ENCODE peak calls at places on chromosomes 4 and X, in seven cellular contexts. H is H9, L is IMR-90, P is trophoblast cell, G is H1, D is mesendoderm, X is neuronal stem cell. S is an unnamed sample.

GRCh38 chr4:8459867-8460453 is 19.4 kb downstream of the TRMT44 start:
- DNase-seq in H (no peak), L (no peak), P (peak; percentile 93), G (no peak), D (no peak), X (no peak), S (no peak)

GRCh38 chr4:147134536-147135210 is 189.0 kb upstream of the TTC29 start:
- DNase-seq in H (no peak), L (no peak), P (no peak), G (no peak), D (no peak), X (no peak), S (peak; percentile 43)

GRCh38 chr4:112403072-112403945 is 106.1 kb downstream of the ALPK1 start:
- DNase-seq in H (no peak), L (peak; percentile 24), P (no peak), G (no peak), D (no peak), X (peak; percentile 79), S (no peak)

GRCh38 chr4:119266153-119266552 is 53.6 kb downstream of the USP53 start:
- DNase-seq in H (no peak), L (no peak), P (no peak), G (no peak), D (no peak), X (no peak), S (no peak)

GRCh38 chr4:61740950-61741638 is 541.0 kb downstream of the ADGRL3 start:
- DNase-seq in H (no peak), L (no peak), P (no peak), G (no peak), D (peak; percentile 52), X (no peak), S (peak; percentile 41)

GRCh38 chr4:76078033-76078613 is 3.6 kb downstream of the ART3 start:
- DNase-seq in H (no peak), L (no peak), P (no peak), G (no peak), D (no peak), X (no peak), S (no peak)

GRCh38 chr4:128946929-128947328 is 137.4 kb downstream of the JADE1 start:
- DNase-seq in H (no peak), L (no peak), P (no peak), G (no peak), D (no peak), X (no peak), S (no peak)

GRCh38 chr4:95877636-95878035 is 37.7 kb downstream of the PDHA2 start:
- DNase-seq in H (no peak), L (no peak), P (no peak), G (no peak), D (no peak), X (no peak), S (no peak)

GRCh38 chrX:104712515-104712914 is 146.5 kb downstream of the IL1RAPL2 start:
- DNase-seq in H (no peak), L (no peak), P (no peak), G (no peak), D (no peak), X (no peak), S (peak; percentile 6)

GRCh38 chrX:154458954-154459829 is 1.1 kb downstream of the PLXNA3 start:
- DNase-seq in H (no peak), L (no peak), P (no peak), G (no peak), D (peak; percentile 16), X (no peak), S (no peak)

GRCh38 chrX:73876897-73877296 is 313.9 kb downstream of the CHIC1 start:
- DNase-seq in H (no peak), L (no peak), P (no peak), G (no peak), D (no peak), X (no peak), S (no peak)

GRCh38 chrX:97797076-97797475 is 913.4 kb downstream of the RPA4 start:
- DNase-seq in H (no peak), L (no peak), P (no peak), G (no peak), D (no peak), X (no peak), S (no peak)

DNA sequence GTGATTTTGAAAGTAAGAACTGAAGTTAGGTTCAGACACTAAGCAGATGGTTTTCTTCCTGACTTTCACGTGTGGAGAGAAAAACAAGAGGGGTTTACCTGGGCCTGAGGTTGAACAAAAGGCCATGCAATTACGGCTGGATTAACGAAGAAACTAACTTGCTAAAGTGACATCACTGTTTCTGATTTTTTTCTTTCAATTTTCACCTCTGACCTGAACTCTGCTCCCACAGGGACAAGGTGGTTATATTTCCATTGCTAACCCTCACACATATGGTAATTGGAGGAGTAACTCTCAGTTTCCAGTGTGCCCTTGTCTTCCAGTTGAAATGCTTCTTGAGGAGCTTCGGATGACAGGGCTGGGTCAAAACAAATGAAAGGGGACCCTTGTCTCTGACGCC is 38.0 kb downstream of the MSN start:
- DNase-seq in H (no peak), L (no peak), P (no peak), G (no peak), D (no peak), X (no peak), S (no peak)
- H3K9ac ChIP-seq in H (no peak overlapping the region), L (no peak overlapping the region), P (no peak overlapping the region), G (no peak overlapping the region), D (no peak overlapping the region), X (no peak overlapping the region), S (no peak overlapping the region)

GRCh38 chrX:42804524-42804923 is 26.6 kb upstream of the PPP1R2C start:
- DNase-seq in H (peak; percentile 42), L (no peak), P (no peak), G (peak; percentile 10), D (peak; percentile 5), X (no peak), S (no peak)
- H3K4ac ChIP-seq in H (no peak overlapping the region), L (no peak overlapping the region), P (no peak overlapping the region), G (no peak overlapping the region), D (no peak overlapping the region), X (no peak overlapping the region), S (no peak overlapping the region)

GRCh38 chr4:2457481-2458295 is 11.2 kb upstream of the RNF4 start:
- DNase-seq in H (peak; percentile 30), L (no peak), P (no peak), G (no peak), D (no peak), X (no peak), S (no peak)
- H3K9ac ChIP-seq in H (no peak overlapping the region), L (no peak overlapping the region), P (no peak overlapping the region), G (no peak overlapping the region), D (no peak overlapping the region), X (no peak overlapping the region), S (no peak overlapping the region)

DNA sequence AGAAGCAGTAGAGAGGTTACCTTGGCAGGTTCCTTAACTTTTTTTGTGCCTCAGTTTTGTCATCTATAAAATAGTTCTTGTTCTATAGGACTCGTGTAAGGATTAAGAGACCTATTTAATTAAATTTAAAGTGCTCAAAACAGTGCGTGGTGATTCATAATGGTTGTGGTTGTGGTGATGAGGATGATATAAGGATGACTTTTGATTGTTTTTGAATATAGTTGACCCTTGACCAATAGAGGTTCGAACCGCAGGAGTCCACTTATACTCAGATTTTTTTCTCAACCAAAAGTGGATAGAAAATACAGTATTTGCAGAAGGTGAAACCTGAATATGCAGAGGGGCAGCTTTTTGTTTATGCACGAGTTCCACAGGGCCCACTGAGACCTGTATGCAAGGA is 14.6 kb downstream of the SMAD1 start:
- DNase-seq in H (no peak), L (no peak), P (no peak), G (no peak), D (no peak), X (no peak), S (no peak)
- H3K4ac ChIP-seq in H (no peak overlapping the region), L (no peak overlapping the region), P (no peak overlapping the region), G (no peak overlapping the region), D (no peak overlapping the region), X (no peak overlapping the region), S (no peak overlapping the region)

GRCh38 chr4:145936142-145937020 is 2.2 kb downstream of the ZNF827 start:
- DNase-seq in H (peak; percentile 74), L (peak; percentile 73), P (peak; percentile 33), G (no peak), D (peak; percentile 94), X (peak; percentile 57), S (peak; percentile 85)

GRCh38 chr4:145935253-145936141 is 3.1 kb downstream of the ZNF827 start:
- DNase-seq in H (peak; percentile 62), L (no peak), P (no peak), G (no peak), D (peak; percentile 79), X (no peak), S (no peak)

GRCh38 chr4:145937021-145937861 is 1.4 kb downstream of the ZNF827 start:
- DNase-seq in H (peak; percentile 56), L (peak; percentile 57), P (peak; percentile 24), G (no peak), D (peak; percentile 83), X (peak; percentile 33), S (peak; percentile 77)

GRCh38 chr4:145933134-145933533 is 5.5 kb downstream of the ZNF827 start:
- DNase-seq in H (no peak), L (peak; percentile 45), P (no peak), G (no peak), D (no peak), X (no peak), S (no peak)

DNA sequence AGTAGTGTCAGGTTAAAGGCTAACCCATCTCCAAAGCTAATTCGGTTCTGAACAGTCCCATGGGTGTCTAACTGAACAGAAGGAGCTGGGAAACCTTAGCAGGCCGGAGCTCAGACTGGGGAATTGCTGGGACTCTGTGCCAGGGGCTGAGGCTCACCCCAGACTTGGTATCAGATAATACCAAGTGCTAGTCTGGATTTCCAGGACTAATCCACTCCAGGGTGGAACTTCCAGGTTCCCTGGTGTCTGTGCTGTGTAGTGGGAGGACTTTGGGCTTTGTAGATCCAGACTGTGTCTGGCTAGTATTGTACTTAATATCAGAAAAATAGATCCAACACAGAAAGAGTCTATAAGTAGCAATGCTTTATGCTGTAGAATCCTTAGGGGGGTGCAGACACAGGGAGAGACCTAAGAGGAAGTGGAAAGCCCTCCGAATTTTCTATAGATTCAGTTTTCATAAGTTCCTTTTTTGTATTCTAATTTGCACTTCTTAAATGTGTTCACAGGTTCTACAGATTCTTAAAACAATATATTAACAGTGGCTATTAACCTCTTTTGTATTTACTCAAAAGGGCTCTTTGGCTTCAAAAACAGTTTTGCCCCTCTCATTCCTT is 4.1 kb downstream of the ZNF827 start:
- DNase-seq in H (no peak), L (no peak), P (no peak), G (no peak), D (no peak), X (no peak), S (no peak)
- H3K9ac ChIP-seq in H (peak overlapping the region; percentile 4), L (no peak overlapping the region), P (no peak overlapping the region), G (no peak overlapping the region), D (peak overlapping the region; percentile 28), X (no peak overlapping the region), S (peak overlapping the region; percentile 91)

GRCh38 chrX:38108364-38108763 is 102.0 kb downstream of the SYTL5 start:
- DNase-seq in H (no peak), L (peak; percentile 28), P (no peak), G (no peak), D (no peak), X (no peak), S (no peak)
- H3K4ac ChIP-seq in H (no peak overlapping the region), L (no peak overlapping the region), P (no peak overlapping the region), G (no peak overlapping the region), D (no peak overlapping the region), X (no peak overlapping the region), S (no peak overlapping the region)